ENCODE peak calls at places on chromosomes 3 and 15, in four cellular contexts. R is psoas muscle, P is NCI-H2029 treated with DMSO at 0.1 percent for 48 hours, Z is T1000. I is an unnamed sample.

GRCh38 chr3:118089563-118089962 is 945.1 kb downstream of the IGSF11 start:
- DNase-seq in P (no peak), R (no peak), Z (no peak), I (no peak)

GRCh38 chr3:146148468-146148931 is 12.5 kb downstream of the PLOD2 start:
- DNase-seq in Z (no peak), P (no peak), R (no peak), I (peak; percentile 41)

GRCh38 chr15:81016253-81017068 is 15.7 kb downstream of the TLNRD1 start:
- DNase-seq in Z (no peak), R (no peak), P (no peak), I (no peak)

GRCh38 chr15:96322401-96323249 is 7.9 kb upstream of the NR2F2 start:
- DNase-seq in R (peak; percentile 54), Z (no peak), P (no peak), I (no peak)

GRCh38 chr3:7385635-7386034 is 524.7 kb downstream of the GRM7 start:
- DNase-seq in R (no peak), P (no peak), Z (no peak), I (no peak)

GRCh38 chr3:3127432-3128010 is 781 bp downstream of the TRNT1 start:
- DNase-seq in R (no peak), Z (no peak), P (no peak), I (peak; percentile 5)

GRCh38 chr15:35019401-35020327 is 31.6 kb upstream of the ZNF770 start:
- DNase-seq in P (no peak), Z (no peak), R (no peak), I (peak; percentile 34)

GRCh38 chr3:159711560-159712333 is 276.9 kb upstream of the IL12A start:
- DNase-seq in Z (no peak), P (no peak), R (no peak), I (peak; percentile 42)

GRCh38 chr15:38547255-38547997 is 17.2 kb downstream of the RASGRP1 start:
- DNase-seq in P (no peak), Z (no peak), R (no peak), I (peak; percentile 40)

GRCh38 chr3:39879581-39879980 is 70.2 kb downstream of the MYRIP start:
- DNase-seq in P (peak; percentile 21), Z (no peak), R (no peak), I (no peak)

GRCh38 chr3:171788546-171789351 is 21.5 kb downstream of the PLD1 start:
- DNase-seq in Z (no peak), P (no peak), R (no peak), I (peak; percentile 60)

GRCh38 chr15:91867581-91868026 is 14.1 kb downstream of the SLCO3A1 start:
- DNase-seq in Z (peak; percentile 72), R (peak; percentile 76), P (no peak), I (no peak)

I was measured in A673.